ENCODE peak calls at places on chromosomes 3 and 15, in eight cellular contexts. U is heart left ventricle; T is IMR-90; S is tibial artery; E is CD8-positive, alpha-beta T cell; F is A549; R is HCT116; X is mammary epithelial cell. H is an unnamed sample.

GRCh38 chr3:53493997-53494791 is at the start of gene CACNA1D:
- DNase-seq in X (peak; percentile 31), F (no peak), T (no peak), S (no peak), U (no peak), E (no peak), R (peak; percentile 23), H (no peak)

GRCh38 chr3:31043184-31043819 is 148.8 kb upstream of the GADL1 start:
- DNase-seq in U (no peak), R (no peak), F (no peak), E (no peak), T (peak; percentile 19), S (no peak), X (peak; percentile 77), H (no peak)

GRCh38 chr15:68206711-68207151 is 1.6 kb upstream of the CALML4 start:
- DNase-seq in R (no peak), S (no peak), F (no peak), T (no peak), X (no peak), E (no peak), U (no peak), H (peak; percentile 63)

GRCh38 chr15:74895830-74896229 is 6.0 kb downstream of the MPI start:
- DNase-seq in E (no peak), R (no peak), X (no peak), S (no peak), U (no peak), F (no peak), T (no peak), H (no peak)

GRCh38 chr3:58691997-58692396 is 25.4 kb upstream of the FAM3D start:
- DNase-seq in U (no peak), S (no peak), T (peak; percentile 7), X (peak; percentile 12), F (no peak), R (peak; percentile 41), E (no peak), H (no peak)

GRCh38 chr3:67875338-67875737 is 220.9 kb upstream of the SUCLG2 start:
- DNase-seq in U (no peak), X (no peak), F (peak; percentile 7), R (no peak), S (no peak), E (no peak), T (peak; percentile 3), H (no peak)

GRCh38 chr3:138824114-138824506 is 10.6 kb downstream of the PIK3CB start:
- DNase-seq in S (no peak), F (no peak), U (no peak), T (no peak), E (no peak), X (no peak), R (no peak), H (no peak)

GRCh38 chr3:84974347-84974746 is 15.6 kb downstream of the CADM2 start:
- DNase-seq in T (no peak), U (no peak), S (no peak), X (no peak), R (no peak), E (no peak), F (no peak), H (no peak)

GRCh38 chr15:81297147-81297572 is 26.8 kb downstream of the STARD5 start:
- DNase-seq in X (peak; percentile 93), E (no peak), S (peak; percentile 60), R (peak; percentile 44), T (peak; percentile 24), U (no peak), F (no peak), H (no peak)

GRCh38 chr3:72529084-72529483 is 319.2 kb downstream of the SHQ1 start:
- DNase-seq in T (no peak), U (no peak), S (no peak), E (no peak), R (no peak), F (no peak), X (no peak), H (no peak)

GRCh38 chr15:58136731-58137130 is 1.4 kb upstream of the AQP9 start:
- DNase-seq in T (no peak), R (no peak), X (peak; percentile 79), F (no peak), U (no peak), S (no peak), E (no peak), H (no peak)

GRCh38 chr3:11770105-11770476 is 76.6 kb downstream of the TAMM41 start:
- DNase-seq in E (no peak), F (no peak), X (no peak), T (no peak), U (no peak), S (no peak), R (no peak), H (no peak)

GRCh38 chr15:91912336-91912735 is 58.8 kb downstream of the SLCO3A1 start:
- DNase-seq in U (no peak), E (no peak), F (no peak), R (no peak), T (no peak), X (no peak), S (no peak), H (no peak)

GRCh38 chr3:47342156-47342555 is 38.7 kb upstream of the PTPN23 start:
- DNase-seq in F (no peak), U (no peak), S (no peak), R (no peak), E (no peak), T (no peak), X (no peak), H (peak; percentile 43)

GRCh38 chr15:39666671-39667070 is 85.8 kb downstream of the THBS1 start:
- DNase-seq in E (no peak), S (no peak), U (no peak), X (no peak), F (no peak), R (no peak), T (peak; percentile 72), H (no peak)

GRCh38 chr3:45647148-45647619 is 42.0 kb upstream of the SACM1L start:
- DNase-seq in S (peak; percentile 75), X (peak; percentile 84), R (no peak), E (no peak), T (peak; percentile 94), U (no peak), F (peak; percentile 88), H (no peak)
- H3K4me1 ChIP-seq in S (peaks cover 66% of the 10 kb centered on the region), X (peaks cover 48% of the 10 kb centered on the region), R (peaks cover 47% of the 10 kb centered on the region), E (no peaks in the 10 kb centered on the region), T (peaks cover 42% of the 10 kb centered on the region), U (peaks cover 6% of the 10 kb centered on the region), F (peaks cover 70% of the 10 kb centered on the region), H (no peaks in the 10 kb centered on the region)

GRCh38 chr3:111800472-111800871 is 58.6 kb upstream of the PHLDB2 start:
- DNase-seq in X (no peak), T (no peak), F (no peak), R (no peak), S (no peak), E (no peak), U (no peak), H (no peak)

GRCh38 chr3:111799951-111800350 is 59.1 kb upstream of the PHLDB2 start:
- DNase-seq in U (no peak), E (no peak), F (no peak), S (no peak), R (no peak), T (no peak), X (peak; percentile 40), H (no peak)

GRCh38 chr3:111796566-111796965 is 62.5 kb upstream of the PHLDB2 start:
- DNase-seq in X (no peak), S (no peak), F (no peak), E (no peak), U (no peak), R (no peak), T (no peak), H (no peak)

GRCh38 chr3:111797035-111797717 is 61.9 kb upstream of the PHLDB2 start:
- DNase-seq in R (no peak), T (no peak), X (no peak), U (no peak), E (no peak), F (no peak), S (no peak), H (no peak)

GRCh38 chr3:111794701-111795100 is 64.4 kb upstream of the PHLDB2 start:
- DNase-seq in F (no peak), X (no peak), S (no peak), U (no peak), T (no peak), E (no peak), R (no peak), H (no peak)
- H3K4me1 ChIP-seq in F (peaks cover 7% of the 10 kb centered on the region), X (no peaks in the 10 kb centered on the region), S (peaks cover 48% of the 10 kb centered on the region), U (no peaks in the 10 kb centered on the region), T (peaks cover 4% of the 10 kb centered on the region), E (no peaks in the 10 kb centered on the region), R (no peaks in the 10 kb centered on the region), H (peaks cover 6% of the 10 kb centered on the region)

GRCh38 chr3:23950303-23950702 is 5.2 kb downstream of the NR1D2 start:
- DNase-seq in R (no peak), S (no peak), X (no peak), F (no peak), T (no peak), E (no peak), U (no peak), H (no peak)

GRCh38 chr3:23945903-23946751 is 1.0 kb downstream of the NR1D2 start:
- DNase-seq in R (peak; percentile 82), T (peak; percentile 93), S (peak; percentile 99), F (peak; percentile 91), E (peak; percentile 99), U (peak; percentile 99), X (peak; percentile 96), H (peak; percentile 99)

GRCh38 chr3:23952646-23953045 is 7.6 kb downstream of the NR1D2 start:
- DNase-seq in S (no peak), X (no peak), U (no peak), E (no peak), R (no peak), F (no peak), T (no peak), H (no peak)

GRCh38 chr3:23948761-23949160 is 3.7 kb downstream of the NR1D2 start:
- DNase-seq in X (peak; percentile 41), R (no peak), S (no peak), U (no peak), T (peak; percentile 51), E (no peak), F (no peak), H (no peak)

GRCh38 chr3:23949784-23950183 is 4.7 kb downstream of the NR1D2 start:
- DNase-seq in T (no peak), E (no peak), S (no peak), R (no peak), X (no peak), U (peak; percentile 54), F (no peak), H (no peak)
- H3K4me1 ChIP-seq in T (peaks cover 11% of the 10 kb centered on the region), E (peaks cover 57% of the 10 kb centered on the region), S (peaks cover 85% of the 10 kb centered on the region), R (peaks cover 58% of the 10 kb centered on the region), X (peaks cover 31% of the 10 kb centered on the region), U (peaks cover 42% of the 10 kb centered on the region), F (peaks cover 30% of the 10 kb centered on the region), H (peaks cover 82% of the 10 kb centered on the region)

DNA sequence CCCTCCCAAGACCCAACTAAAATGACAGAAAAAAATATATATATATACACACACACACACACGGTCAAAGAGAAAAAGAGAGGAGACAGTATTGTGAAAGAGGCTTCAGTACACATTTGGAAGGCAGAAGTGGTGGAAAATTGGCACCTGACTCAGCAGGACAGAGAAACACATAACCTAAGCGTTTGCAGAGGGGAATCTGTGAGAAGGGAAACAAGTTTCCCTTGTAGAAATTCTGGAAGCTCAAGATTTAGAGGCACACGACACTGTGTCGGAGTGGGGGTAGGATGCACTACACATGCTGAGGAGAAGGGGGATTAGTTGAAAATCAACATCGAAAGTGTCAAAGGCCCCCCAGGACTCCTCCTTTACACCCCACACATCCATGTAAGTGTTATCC is 53.1 kb downstream of the PAK2 start:
- DNase-seq in E (no peak), R (no peak), F (no peak), T (peak; percentile 30), X (peak; percentile 20), S (no peak), U (no peak), H (no peak)
- H3K4me1 ChIP-seq in E (no peaks in the 10 kb centered on the region), R (peaks cover 18% of the 10 kb centered on the region), F (peaks cover 43% of the 10 kb centered on the region), T (peaks cover 14% of the 10 kb centered on the region), X (peaks cover 29% of the 10 kb centered on the region), S (no peaks in the 10 kb centered on the region), U (no peaks in the 10 kb centered on the region), H (no peaks in the 10 kb centered on the region)